ENCODE peak calls at places on chromosome 12, in six cellular contexts. One of them, this sample, is unnamed. For H3K36me3 and H3K9me3, the result is how much of the 10 kb centered on the place peaks cover.

GRCh38 chr12:128025856-128026255 is 241.1 kb upstream of the TMEM132C start:
- DNase-seq in Caco-2: no peak
- DNase-seq in heart left ventricle: no peak
- DNase-seq in CD8-positive, alpha-beta memory T cell: no peak
- DNase-seq in left ventricle myocardium inferior: no peak
- DNase-seq in tibial nerve: no peak
- DNase-seq in this sample: no peak

GRCh38 chr12:989051-989450 is 2.0 kb upstream of the ERC1 start:
- DNase-seq in Caco-2: no peak
- DNase-seq in heart left ventricle: no peak
- DNase-seq in CD8-positive, alpha-beta memory T cell: no peak
- DNase-seq in left ventricle myocardium inferior: no peak
- DNase-seq in tibial nerve: no peak
- DNase-seq in this sample: no peak

GRCh38 chr12:46524778-46525177 is 152.2 kb upstream of the SLC38A2 start:
- DNase-seq in Caco-2: no peak
- DNase-seq in heart left ventricle: peak
- DNase-seq in CD8-positive, alpha-beta memory T cell: no peak
- DNase-seq in left ventricle myocardium inferior: peak
- DNase-seq in tibial nerve: peak
- DNase-seq in this sample: peak

GRCh38 chr12:107478881-107479280 is 206.7 kb upstream of the PWP1 start:
- DNase-seq in Caco-2: no peak
- DNase-seq in heart left ventricle: no peak
- DNase-seq in CD8-positive, alpha-beta memory T cell: no peak
- DNase-seq in left ventricle myocardium inferior: no peak
- DNase-seq in tibial nerve: no peak
- DNase-seq in this sample: no peak

GRCh38 chr12:2648406-2648805 is 146.4 kb upstream of the FKBP4 start:
- DNase-seq in Caco-2: no peak
- DNase-seq in heart left ventricle: no peak
- DNase-seq in CD8-positive, alpha-beta memory T cell: no peak
- DNase-seq in left ventricle myocardium inferior: no peak
- DNase-seq in tibial nerve: no peak
- DNase-seq in this sample: no peak

GRCh38 chr12:42933461-42934081 is 344.0 kb upstream of the PRICKLE1 start:
- DNase-seq in Caco-2: no peak
- DNase-seq in heart left ventricle: no peak
- DNase-seq in CD8-positive, alpha-beta memory T cell: no peak
- DNase-seq in left ventricle myocardium inferior: no peak
- DNase-seq in tibial nerve: no peak
- DNase-seq in this sample: no peak

GRCh38 chr12:119444462-119445044 is 110.0 kb downstream of the CCDC60 start:
- DNase-seq in Caco-2: peak
- DNase-seq in heart left ventricle: peak
- DNase-seq in CD8-positive, alpha-beta memory T cell: peak
- DNase-seq in left ventricle myocardium inferior: peak
- DNase-seq in tibial nerve: no peak
- DNase-seq in this sample: peak

GRCh38 chr12:27844427-27845090 is 64.5 kb upstream of the MANSC4 start:
- DNase-seq in Caco-2: peak
- DNase-seq in heart left ventricle: no peak
- DNase-seq in CD8-positive, alpha-beta memory T cell: no peak
- DNase-seq in left ventricle myocardium inferior: no peak
- DNase-seq in tibial nerve: no peak
- DNase-seq in this sample: no peak

GRCh38 chr12:44574586-44574985 is 301.5 kb downstream of the NELL2 start:
- DNase-seq in Caco-2: peak
- DNase-seq in heart left ventricle: no peak
- DNase-seq in CD8-positive, alpha-beta memory T cell: no peak
- DNase-seq in left ventricle myocardium inferior: no peak
- DNase-seq in tibial nerve: no peak
- DNase-seq in this sample: no peak

GRCh38 chr12:68743416-68743815 is 2.6 kb upstream of the SLC35E3 start:
- DNase-seq in Caco-2: no peak
- DNase-seq in heart left ventricle: no peak
- DNase-seq in CD8-positive, alpha-beta memory T cell: no peak
- DNase-seq in left ventricle myocardium inferior: no peak
- DNase-seq in tibial nerve: no peak
- DNase-seq in this sample: no peak

GRCh38 chr12:131387281-131388163 is 323.4 kb upstream of the SFSWAP start:
- DNase-seq in Caco-2: no peak
- DNase-seq in heart left ventricle: no peak
- DNase-seq in CD8-positive, alpha-beta memory T cell: no peak
- DNase-seq in left ventricle myocardium inferior: no peak
- DNase-seq in tibial nerve: no peak
- DNase-seq in this sample: no peak

GRCh38 chr12:81128930-81129554 is 51.2 kb downstream of the ACSS3 start:
- DNase-seq in Caco-2: peak
- DNase-seq in heart left ventricle: no peak
- DNase-seq in CD8-positive, alpha-beta memory T cell: no peak
- DNase-seq in left ventricle myocardium inferior: no peak
- DNase-seq in tibial nerve: no peak
- DNase-seq in this sample: peak

GRCh38 chr12:115294443-115295133 is 610.6 kb upstream of the TBX3 start:
- DNase-seq in Caco-2: no peak
- DNase-seq in heart left ventricle: no peak
- DNase-seq in CD8-positive, alpha-beta memory T cell: no peak
- DNase-seq in left ventricle myocardium inferior: no peak
- DNase-seq in tibial nerve: no peak
- DNase-seq in this sample: no peak

GRCh38 chr12:120265483-120266179 is at the start of gene PXN:
- DNase-seq in Caco-2: peak
- DNase-seq in heart left ventricle: peak
- DNase-seq in CD8-positive, alpha-beta memory T cell: peak
- DNase-seq in left ventricle myocardium inferior: peak
- DNase-seq in tibial nerve: peak
- DNase-seq in this sample: peak

GRCh38 chr12:50610171-50610570 is 105.4 kb downstream of the DIP2B start:
- DNase-seq in Caco-2: no peak
- DNase-seq in heart left ventricle: no peak
- DNase-seq in CD8-positive, alpha-beta memory T cell: no peak
- DNase-seq in left ventricle myocardium inferior: no peak
- DNase-seq in tibial nerve: no peak
- DNase-seq in this sample: no peak

GRCh38 chr12:130818381-130819247 is 20.4 kb downstream of the STX2 start:
- DNase-seq in Caco-2: peak
- DNase-seq in heart left ventricle: peak
- DNase-seq in CD8-positive, alpha-beta memory T cell: peak
- DNase-seq in left ventricle myocardium inferior: peak
- DNase-seq in tibial nerve: peak
- DNase-seq in this sample: peak

GRCh38 chr12:55933158-55933798 is 2.3 kb downstream of the DGKA start:
- DNase-seq in Caco-2: no peak
- DNase-seq in heart left ventricle: no peak
- DNase-seq in CD8-positive, alpha-beta memory T cell: no peak
- DNase-seq in left ventricle myocardium inferior: no peak
- DNase-seq in tibial nerve: no peak
- DNase-seq in this sample: no peak

GRCh38 chr12:71607494-71608330 is 55.9 kb downstream of the ZFC3H1 start:
- DNase-seq in Caco-2: peak
- DNase-seq in heart left ventricle: no peak
- DNase-seq in CD8-positive, alpha-beta memory T cell: no peak
- DNase-seq in left ventricle myocardium inferior: no peak
- DNase-seq in tibial nerve: no peak
- DNase-seq in this sample: no peak

GRCh38 chr12:71605034-71605433 is 58.6 kb downstream of the ZFC3H1 start:
- DNase-seq in Caco-2: no peak
- DNase-seq in heart left ventricle: no peak
- DNase-seq in CD8-positive, alpha-beta memory T cell: no peak
- DNase-seq in left ventricle myocardium inferior: no peak
- DNase-seq in tibial nerve: no peak
- DNase-seq in this sample: no peak

DNA sequence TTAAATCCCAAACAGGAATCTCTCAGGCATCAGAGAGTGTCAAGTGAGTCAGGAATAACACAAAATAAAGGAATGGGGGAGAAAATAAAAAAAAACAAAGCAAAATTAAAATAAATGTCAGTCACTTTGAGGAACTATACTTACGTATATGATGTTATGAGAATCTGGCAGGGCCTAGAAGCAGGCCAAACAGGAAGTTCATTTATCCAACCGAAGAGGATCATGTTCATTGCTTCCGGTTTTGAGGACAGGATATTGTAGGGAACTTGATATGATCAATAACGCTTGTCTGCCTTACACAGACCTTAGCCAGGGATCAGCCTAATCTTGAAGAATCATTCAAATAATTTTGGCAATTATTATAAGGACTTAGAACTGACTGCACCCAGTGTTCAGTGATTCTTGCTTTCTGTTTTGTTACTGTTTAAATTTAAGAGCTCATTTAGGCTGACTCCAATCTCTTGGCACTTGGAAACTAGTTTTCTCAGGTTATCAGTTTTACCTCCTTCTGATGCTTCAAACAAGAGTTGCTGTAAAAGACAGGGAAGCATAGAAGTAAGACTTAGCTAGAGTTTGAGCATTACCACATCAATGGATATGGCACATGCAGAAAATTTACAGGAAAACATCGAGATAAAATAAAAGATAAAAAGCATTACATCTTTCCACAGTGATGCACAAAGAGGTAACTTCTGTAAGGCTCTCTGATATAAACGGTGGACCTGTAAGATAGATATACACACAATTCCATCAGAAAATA is 53.4 kb downstream of the ZFC3H1 start:
- DNase-seq in Caco-2: no peak
- DNase-seq in heart left ventricle: no peak
- DNase-seq in CD8-positive, alpha-beta memory T cell: no peak
- DNase-seq in left ventricle myocardium inferior: no peak
- DNase-seq in tibial nerve: no peak
- DNase-seq in this sample: no peak
- H3K36me3 ChIP-seq in Caco-2: under half
- H3K36me3 ChIP-seq in heart left ventricle: half or more
- H3K36me3 ChIP-seq in CD8-positive, alpha-beta memory T cell: under half
- H3K36me3 ChIP-seq in left ventricle myocardium inferior: half or more
- H3K36me3 ChIP-seq in tibial nerve: under half
- H3K36me3 ChIP-seq in this sample: half or more

DNA sequence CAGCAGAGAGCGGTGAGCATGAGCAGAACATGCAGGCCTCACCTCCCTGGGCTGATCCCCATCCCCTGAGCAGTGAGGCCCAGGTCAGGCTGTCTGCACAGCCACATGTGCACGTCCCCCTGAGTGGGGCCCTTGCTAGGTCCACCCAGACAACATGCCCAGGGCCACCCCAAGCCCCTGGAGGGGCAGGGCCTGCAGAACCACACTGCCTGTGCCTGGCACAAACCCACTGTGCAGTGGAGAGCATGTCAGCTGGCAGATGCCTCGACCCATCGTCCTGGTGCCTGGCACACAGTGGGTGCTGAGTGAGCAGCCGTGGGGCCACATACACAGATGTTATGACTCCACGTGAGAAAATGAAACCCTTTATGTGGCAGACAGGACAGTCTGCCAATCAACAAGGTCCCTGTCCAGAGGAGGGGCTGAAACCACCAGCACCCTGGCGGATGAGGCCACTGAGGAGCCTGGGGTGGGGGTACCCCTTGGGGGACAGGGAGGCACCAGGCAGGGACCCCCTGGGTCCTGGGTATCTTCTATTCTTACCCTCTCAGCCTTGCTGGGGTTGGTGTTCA is 8.3 kb downstream of the ANHX start:
- DNase-seq in Caco-2: no peak
- DNase-seq in heart left ventricle: no peak
- DNase-seq in CD8-positive, alpha-beta memory T cell: no peak
- DNase-seq in left ventricle myocardium inferior: no peak
- DNase-seq in tibial nerve: no peak
- DNase-seq in this sample: no peak
- H3K9me3 ChIP-seq in Caco-2: under half
- H3K9me3 ChIP-seq in heart left ventricle: under half
- H3K9me3 ChIP-seq in CD8-positive, alpha-beta memory T cell: under half
- H3K9me3 ChIP-seq in left ventricle myocardium inferior: half or more
- H3K9me3 ChIP-seq in tibial nerve: under half
- H3K9me3 ChIP-seq in this sample: under half

GRCh38 chr12:111672822-111673381 is 12.9 kb downstream of the BRAP start:
- DNase-seq in Caco-2: no peak
- DNase-seq in heart left ventricle: no peak
- DNase-seq in CD8-positive, alpha-beta memory T cell: no peak
- DNase-seq in left ventricle myocardium inferior: no peak
- DNase-seq in tibial nerve: no peak
- DNase-seq in this sample: no peak
- H3K36me3 ChIP-seq in Caco-2: under half
- H3K36me3 ChIP-seq in heart left ventricle: half or more
- H3K36me3 ChIP-seq in CD8-positive, alpha-beta memory T cell: under half
- H3K36me3 ChIP-seq in left ventricle myocardium inferior: half or more
- H3K36me3 ChIP-seq in tibial nerve: under half
- H3K36me3 ChIP-seq in this sample: under half

GRCh38 chr12:37546206-37546605 is 770.4 kb upstream of the ALG10B start:
- DNase-seq in Caco-2: no peak
- DNase-seq in heart left ventricle: no peak
- DNase-seq in CD8-positive, alpha-beta memory T cell: no peak
- DNase-seq in left ventricle myocardium inferior: no peak
- DNase-seq in tibial nerve: no peak
- DNase-seq in this sample: no peak
- H3K9me3 ChIP-seq in Caco-2: under half
- H3K9me3 ChIP-seq in heart left ventricle: under half
- H3K9me3 ChIP-seq in CD8-positive, alpha-beta memory T cell: under half
- H3K9me3 ChIP-seq in left ventricle myocardium inferior: under half
- H3K9me3 ChIP-seq in tibial nerve: under half
- H3K9me3 ChIP-seq in this sample: under half

GRCh38 chr12:57151741-57152407 is 4.5 kb upstream of the LRP1-AS start:
- DNase-seq in Caco-2: no peak
- DNase-seq in heart left ventricle: no peak
- DNase-seq in CD8-positive, alpha-beta memory T cell: no peak
- DNase-seq in left ventricle myocardium inferior: peak
- DNase-seq in tibial nerve: peak
- DNase-seq in this sample: no peak

GRCh38 chr12:57154076-57154475 is 6.7 kb upstream of the LRP1-AS start:
- DNase-seq in Caco-2: no peak
- DNase-seq in heart left ventricle: no peak
- DNase-seq in CD8-positive, alpha-beta memory T cell: no peak
- DNase-seq in left ventricle myocardium inferior: no peak
- DNase-seq in tibial nerve: no peak
- DNase-seq in this sample: peak

GRCh38 chr12:57150400-57150799 is 3.0 kb upstream of the LRP1-AS start:
- DNase-seq in Caco-2: no peak
- DNase-seq in heart left ventricle: no peak
- DNase-seq in CD8-positive, alpha-beta memory T cell: no peak
- DNase-seq in left ventricle myocardium inferior: no peak
- DNase-seq in tibial nerve: no peak
- DNase-seq in this sample: no peak

GRCh38 chr12:57153420-57153997 is 6.1 kb upstream of the LRP1-AS start:
- DNase-seq in Caco-2: no peak
- DNase-seq in heart left ventricle: no peak
- DNase-seq in CD8-positive, alpha-beta memory T cell: no peak
- DNase-seq in left ventricle myocardium inferior: no peak
- DNase-seq in tibial nerve: no peak
- DNase-seq in this sample: no peak

GRCh38 chr12:57152408-57153038 is 5.1 kb upstream of the LRP1-AS start:
- DNase-seq in Caco-2: no peak
- DNase-seq in heart left ventricle: no peak
- DNase-seq in CD8-positive, alpha-beta memory T cell: no peak
- DNase-seq in left ventricle myocardium inferior: no peak
- DNase-seq in tibial nerve: peak
- DNase-seq in this sample: no peak
- H3K36me3 ChIP-seq in Caco-2: under half
- H3K36me3 ChIP-seq in heart left ventricle: half or more
- H3K36me3 ChIP-seq in CD8-positive, alpha-beta memory T cell: under half
- H3K36me3 ChIP-seq in left ventricle myocardium inferior: under half
- H3K36me3 ChIP-seq in tibial nerve: under half
- H3K36me3 ChIP-seq in this sample: under half

GRCh38 chr12:125194999-125195398 is 129.8 kb downstream of the AACS start:
- DNase-seq in Caco-2: no peak
- DNase-seq in heart left ventricle: no peak
- DNase-seq in CD8-positive, alpha-beta memory T cell: no peak
- DNase-seq in left ventricle myocardium inferior: no peak
- DNase-seq in tibial nerve: no peak
- DNase-seq in this sample: no peak
- H3K9me3 ChIP-seq in Caco-2: under half
- H3K9me3 ChIP-seq in heart left ventricle: under half
- H3K9me3 ChIP-seq in CD8-positive, alpha-beta memory T cell: under half
- H3K9me3 ChIP-seq in left ventricle myocardium inferior: under half
- H3K9me3 ChIP-seq in tibial nerve: under half
- H3K9me3 ChIP-seq in this sample: under half

This sample was measured in BE2C.